ENCODE peak calls at places on chromosomes 12 and 14, in seven cellular contexts. One of them, this sample, is unnamed.
A peak's percentile ranks its signal among the peaks of the same experiment; 100 is the strongest.

GRCh38 chr12:100798799-100799198 is 4.2 kb downstream of the ANO4 start:
- DNase-seq in neuronal stem cell: no peak
- DNase-seq in CD8-positive, alpha-beta memory T cell: no peak
- DNase-seq in cardiac muscle cell: no peak
- DNase-seq in stomach: no peak
- DNase-seq in CD8-positive, alpha-beta T cell: no peak
- DNase-seq in breast epithelium: no peak
- DNase-seq in this sample: no peak

GRCh38 chr14:104879983-104880565 is 15.0 kb downstream of the CEP170B start:
- DNase-seq in CD8-positive, alpha-beta T cell: no peak
- DNase-seq in cardiac muscle cell: no peak
- DNase-seq in breast epithelium: no peak
- DNase-seq in neuronal stem cell: no peak
- DNase-seq in CD8-positive, alpha-beta memory T cell: peak; percentile 22
- DNase-seq in stomach: no peak
- DNase-seq in this sample: no peak

GRCh38 chr12:13661005-13661887 is 320.2 kb downstream of the GRIN2B start:
- DNase-seq in cardiac muscle cell: peak; percentile 67
- DNase-seq in stomach: peak; percentile 61
- DNase-seq in CD8-positive, alpha-beta T cell: no peak
- DNase-seq in breast epithelium: peak; percentile 17
- DNase-seq in CD8-positive, alpha-beta memory T cell: no peak
- DNase-seq in neuronal stem cell: peak; percentile 51
- DNase-seq in this sample: peak; percentile 72

GRCh38 chr14:26204362-26204953 is 393.4 kb downstream of the NOVA1 start:
- DNase-seq in cardiac muscle cell: peak; percentile 38
- DNase-seq in CD8-positive, alpha-beta T cell: no peak
- DNase-seq in stomach: no peak
- DNase-seq in CD8-positive, alpha-beta memory T cell: no peak
- DNase-seq in breast epithelium: no peak
- DNase-seq in neuronal stem cell: peak; percentile 9
- DNase-seq in this sample: no peak

GRCh38 chr14:69979882-69980281 is 100.7 kb downstream of the SMOC1 start:
- DNase-seq in stomach: no peak
- DNase-seq in breast epithelium: no peak
- DNase-seq in CD8-positive, alpha-beta memory T cell: no peak
- DNase-seq in neuronal stem cell: no peak
- DNase-seq in cardiac muscle cell: no peak
- DNase-seq in CD8-positive, alpha-beta T cell: no peak
- DNase-seq in this sample: no peak

GRCh38 chr12:4701383-4701782 is 18.8 kb upstream of the GALNT8 start:
- DNase-seq in CD8-positive, alpha-beta memory T cell: no peak
- DNase-seq in cardiac muscle cell: peak; percentile 61
- DNase-seq in stomach: no peak
- DNase-seq in CD8-positive, alpha-beta T cell: no peak
- DNase-seq in breast epithelium: no peak
- DNase-seq in neuronal stem cell: no peak
- DNase-seq in this sample: no peak

GRCh38 chr14:105411017-105411941 is 8.3 kb upstream of the MTA1 start:
- DNase-seq in cardiac muscle cell: peak; percentile 56
- DNase-seq in stomach: peak; percentile 60
- DNase-seq in neuronal stem cell: no peak
- DNase-seq in CD8-positive, alpha-beta memory T cell: no peak
- DNase-seq in CD8-positive, alpha-beta T cell: no peak
- DNase-seq in breast epithelium: no peak
- DNase-seq in this sample: peak; percentile 55

GRCh38 chr12:31331242-31331641 is 5.3 kb upstream of the SINHCAF start:
- DNase-seq in neuronal stem cell: no peak
- DNase-seq in stomach: no peak
- DNase-seq in CD8-positive, alpha-beta memory T cell: no peak
- DNase-seq in breast epithelium: no peak
- DNase-seq in CD8-positive, alpha-beta T cell: no peak
- DNase-seq in cardiac muscle cell: no peak
- DNase-seq in this sample: no peak

GRCh38 chr12:66965613-66966012 is 286.7 kb upstream of the GRIP1 start:
- DNase-seq in cardiac muscle cell: no peak
- DNase-seq in neuronal stem cell: no peak
- DNase-seq in CD8-positive, alpha-beta T cell: no peak
- DNase-seq in breast epithelium: no peak
- DNase-seq in stomach: no peak
- DNase-seq in CD8-positive, alpha-beta memory T cell: no peak
- DNase-seq in this sample: no peak

GRCh38 chr14:50964683-50965390 is 20.6 kb upstream of the PYGL start:
- DNase-seq in stomach: peak; percentile 54
- DNase-seq in breast epithelium: peak; percentile 53
- DNase-seq in CD8-positive, alpha-beta memory T cell: no peak
- DNase-seq in cardiac muscle cell: peak; percentile 97
- DNase-seq in CD8-positive, alpha-beta T cell: no peak
- DNase-seq in neuronal stem cell: no peak
- DNase-seq in this sample: peak; percentile 38

GRCh38 chr12:93682846-93683261 is 5.7 kb downstream of the CRADD start:
- DNase-seq in CD8-positive, alpha-beta memory T cell: no peak
- DNase-seq in neuronal stem cell: no peak
- DNase-seq in cardiac muscle cell: no peak
- DNase-seq in CD8-positive, alpha-beta T cell: no peak
- DNase-seq in stomach: no peak
- DNase-seq in breast epithelium: no peak
- DNase-seq in this sample: no peak

GRCh38 chr14:71933026-71933587 is 878 bp downstream of the RGS6 start:
- DNase-seq in CD8-positive, alpha-beta memory T cell: no peak
- DNase-seq in stomach: no peak
- DNase-seq in CD8-positive, alpha-beta T cell: no peak
- DNase-seq in cardiac muscle cell: peak; percentile 1
- DNase-seq in breast epithelium: no peak
- DNase-seq in neuronal stem cell: peak; percentile 17
- DNase-seq in this sample: no peak

GRCh38 chr14:67221248-67221981 is 19.8 kb upstream of the PALS1 start:
- DNase-seq in CD8-positive, alpha-beta T cell: no peak
- DNase-seq in CD8-positive, alpha-beta memory T cell: no peak
- DNase-seq in stomach: no peak
- DNase-seq in neuronal stem cell: no peak
- DNase-seq in cardiac muscle cell: no peak
- DNase-seq in breast epithelium: no peak
- DNase-seq in this sample: peak; percentile 9

GRCh38 chr14:91058017-91058675 is 2.3 kb downstream of the RPS6KA5 start:
- DNase-seq in neuronal stem cell: no peak
- DNase-seq in stomach: no peak
- DNase-seq in CD8-positive, alpha-beta T cell: no peak
- DNase-seq in cardiac muscle cell: no peak
- DNase-seq in CD8-positive, alpha-beta memory T cell: no peak
- DNase-seq in breast epithelium: no peak
- DNase-seq in this sample: peak; percentile 7

GRCh38 chr12:3770891-3771290 is 18.0 kb upstream of the CRACR2A start:
- DNase-seq in neuronal stem cell: no peak
- DNase-seq in stomach: no peak
- DNase-seq in breast epithelium: no peak
- DNase-seq in cardiac muscle cell: peak; percentile 55
- DNase-seq in CD8-positive, alpha-beta T cell: no peak
- DNase-seq in CD8-positive, alpha-beta memory T cell: no peak
- DNase-seq in this sample: no peak

GRCh38 chr12:9363145-9363544 is 154.9 kb upstream of the PZP start:
- DNase-seq in CD8-positive, alpha-beta T cell: no peak
- DNase-seq in cardiac muscle cell: no peak
- DNase-seq in breast epithelium: no peak
- DNase-seq in stomach: no peak
- DNase-seq in CD8-positive, alpha-beta memory T cell: no peak
- DNase-seq in neuronal stem cell: no peak
- DNase-seq in this sample: no peak

GRCh38 chr12:132582058-132582420 is 28.3 kb downstream of the LRCOL1 start:
- DNase-seq in CD8-positive, alpha-beta memory T cell: no peak
- DNase-seq in neuronal stem cell: no peak
- DNase-seq in cardiac muscle cell: no peak
- DNase-seq in stomach: no peak
- DNase-seq in breast epithelium: no peak
- DNase-seq in CD8-positive, alpha-beta T cell: no peak
- DNase-seq in this sample: no peak

GRCh38 chr14:104693482-104694431 is 4.3 kb downstream of the INF2 start:
- DNase-seq in CD8-positive, alpha-beta memory T cell: no peak
- DNase-seq in CD8-positive, alpha-beta T cell: no peak
- DNase-seq in stomach: peak; percentile 64
- DNase-seq in cardiac muscle cell: no peak
- DNase-seq in breast epithelium: no peak
- DNase-seq in neuronal stem cell: no peak
- DNase-seq in this sample: no peak

GRCh38 chr12:33676866-33677265 is 237.2 kb upstream of the SYT10 start:
- DNase-seq in stomach: no peak
- DNase-seq in cardiac muscle cell: no peak
- DNase-seq in neuronal stem cell: no peak
- DNase-seq in CD8-positive, alpha-beta memory T cell: no peak
- DNase-seq in breast epithelium: no peak
- DNase-seq in CD8-positive, alpha-beta T cell: no peak
- DNase-seq in this sample: no peak

GRCh38 chr12:102107970-102108369 is 11.9 kb downstream of the NUP37 start:
- DNase-seq in cardiac muscle cell: no peak
- DNase-seq in stomach: no peak
- DNase-seq in CD8-positive, alpha-beta memory T cell: no peak
- DNase-seq in breast epithelium: no peak
- DNase-seq in neuronal stem cell: no peak
- DNase-seq in CD8-positive, alpha-beta T cell: no peak
- DNase-seq in this sample: no peak

GRCh38 chr14:100470523-100470897 is 116.7 kb downstream of the BEGAIN start:
- DNase-seq in breast epithelium: no peak
- DNase-seq in neuronal stem cell: no peak
- DNase-seq in CD8-positive, alpha-beta memory T cell: no peak
- DNase-seq in CD8-positive, alpha-beta T cell: no peak
- DNase-seq in stomach: no peak
- DNase-seq in cardiac muscle cell: no peak
- DNase-seq in this sample: peak; percentile 16

GRCh38 chr12:50333441-50333840 is 50.1 kb upstream of the LIMA1 start:
- DNase-seq in CD8-positive, alpha-beta memory T cell: no peak
- DNase-seq in neuronal stem cell: no peak
- DNase-seq in cardiac muscle cell: no peak
- DNase-seq in breast epithelium: no peak
- DNase-seq in CD8-positive, alpha-beta T cell: no peak
- DNase-seq in stomach: no peak
- DNase-seq in this sample: no peak

GRCh38 chr12:50344245-50344644 is 52.2 kb downstream of the FAM186A start:
- DNase-seq in breast epithelium: no peak
- DNase-seq in neuronal stem cell: no peak
- DNase-seq in cardiac muscle cell: no peak
- DNase-seq in CD8-positive, alpha-beta T cell: no peak
- DNase-seq in CD8-positive, alpha-beta memory T cell: no peak
- DNase-seq in stomach: no peak
- DNase-seq in this sample: no peak

GRCh38 chr12:50344775-50345174 is 51.6 kb downstream of the FAM186A start:
- DNase-seq in stomach: no peak
- DNase-seq in cardiac muscle cell: no peak
- DNase-seq in CD8-positive, alpha-beta T cell: no peak
- DNase-seq in neuronal stem cell: no peak
- DNase-seq in CD8-positive, alpha-beta memory T cell: no peak
- DNase-seq in breast epithelium: no peak
- DNase-seq in this sample: no peak

DNA sequence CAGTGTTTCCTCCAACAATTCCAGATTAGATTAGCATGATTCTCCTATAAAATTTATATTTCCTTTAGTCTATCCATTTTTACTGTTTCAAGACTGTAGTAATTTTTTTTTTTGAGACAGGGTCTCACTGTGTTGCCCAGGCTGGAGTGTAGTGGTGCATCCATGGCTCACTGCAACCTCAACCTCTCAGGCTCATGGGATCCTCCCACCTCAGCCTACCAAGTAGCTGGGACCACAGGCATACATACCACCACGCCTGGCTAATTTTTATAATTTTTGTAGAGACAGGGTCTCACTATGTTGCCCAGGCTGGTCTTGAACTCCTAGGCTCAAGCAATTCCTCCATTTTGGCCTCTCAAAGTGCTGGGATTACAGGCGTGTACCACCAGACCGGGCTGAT is 55.6 kb upstream of the LIMA1 start:
- DNase-seq in CD8-positive, alpha-beta memory T cell: no peak
- DNase-seq in cardiac muscle cell: no peak
- DNase-seq in stomach: no peak
- DNase-seq in neuronal stem cell: no peak
- DNase-seq in CD8-positive, alpha-beta T cell: no peak
- DNase-seq in breast epithelium: no peak
- DNase-seq in this sample: no peak
- H3K36me3 ChIP-seq in CD8-positive, alpha-beta memory T cell: no peaks in the 10 kb centered on the region
- H3K36me3 ChIP-seq in cardiac muscle cell: no peaks in the 10 kb centered on the region
- H3K36me3 ChIP-seq in stomach: no peaks in the 10 kb centered on the region
- H3K36me3 ChIP-seq in neuronal stem cell: no peaks in the 10 kb centered on the region
- H3K36me3 ChIP-seq in CD8-positive, alpha-beta T cell: no peaks in the 10 kb centered on the region
- H3K36me3 ChIP-seq in breast epithelium: no peaks in the 10 kb centered on the region
- H3K36me3 ChIP-seq in this sample: no peaks in the 10 kb centered on the region

DNA sequence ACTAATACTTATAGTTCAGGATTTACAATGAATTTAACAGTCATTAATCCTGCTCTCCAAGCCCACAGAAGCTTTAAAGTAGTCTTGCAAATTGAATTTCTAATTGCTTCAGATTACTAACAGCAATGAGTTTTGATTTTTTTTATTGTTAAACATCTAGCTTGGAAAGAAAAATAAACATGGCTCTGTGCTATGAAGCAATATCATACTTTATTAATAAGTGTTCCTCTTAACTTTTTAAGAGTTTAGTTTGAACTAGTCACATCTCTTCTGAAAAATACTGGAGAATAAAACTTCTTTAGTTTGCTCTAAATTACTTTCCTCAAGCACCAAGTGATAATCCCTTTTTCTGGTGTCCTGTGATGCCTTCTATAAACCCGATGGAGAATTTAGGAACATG is 250.2 kb downstream of the TRHDE start:
- DNase-seq in stomach: no peak
- DNase-seq in CD8-positive, alpha-beta memory T cell: no peak
- DNase-seq in cardiac muscle cell: no peak
- DNase-seq in breast epithelium: no peak
- DNase-seq in CD8-positive, alpha-beta T cell: no peak
- DNase-seq in neuronal stem cell: no peak
- DNase-seq in this sample: no peak
- H3K27ac ChIP-seq in stomach: no peak overlapping the region
- H3K27ac ChIP-seq in CD8-positive, alpha-beta memory T cell: no peak overlapping the region
- H3K27ac ChIP-seq in cardiac muscle cell: no peak overlapping the region
- H3K27ac ChIP-seq in breast epithelium: no peak overlapping the region
- H3K27ac ChIP-seq in CD8-positive, alpha-beta T cell: no peak overlapping the region
- H3K27ac ChIP-seq in neuronal stem cell: no peak overlapping the region
- H3K27ac ChIP-seq in this sample: no peak overlapping the region

GRCh38 chr14:59240356-59240755 is 51.9 kb downstream of the DAAM1 start:
- DNase-seq in neuronal stem cell: no peak
- DNase-seq in cardiac muscle cell: no peak
- DNase-seq in CD8-positive, alpha-beta T cell: no peak
- DNase-seq in stomach: no peak
- DNase-seq in breast epithelium: no peak
- DNase-seq in CD8-positive, alpha-beta memory T cell: no peak
- DNase-seq in this sample: no peak

GRCh38 chr14:59238242-59238641 is 49.8 kb downstream of the DAAM1 start:
- DNase-seq in stomach: no peak
- DNase-seq in cardiac muscle cell: no peak
- DNase-seq in neuronal stem cell: no peak
- DNase-seq in breast epithelium: no peak
- DNase-seq in CD8-positive, alpha-beta memory T cell: no peak
- DNase-seq in CD8-positive, alpha-beta T cell: no peak
- DNase-seq in this sample: no peak

GRCh38 chr14:59239030-59239429 is 50.6 kb downstream of the DAAM1 start:
- DNase-seq in stomach: no peak
- DNase-seq in cardiac muscle cell: no peak
- DNase-seq in CD8-positive, alpha-beta T cell: no peak
- DNase-seq in breast epithelium: no peak
- DNase-seq in neuronal stem cell: no peak
- DNase-seq in CD8-positive, alpha-beta memory T cell: no peak
- DNase-seq in this sample: no peak

GRCh38 chr14:59236195-59236594 is 47.7 kb downstream of the DAAM1 start:
- DNase-seq in breast epithelium: no peak
- DNase-seq in cardiac muscle cell: no peak
- DNase-seq in CD8-positive, alpha-beta T cell: no peak
- DNase-seq in CD8-positive, alpha-beta memory T cell: no peak
- DNase-seq in stomach: no peak
- DNase-seq in neuronal stem cell: no peak
- DNase-seq in this sample: no peak
- H3K4me1 ChIP-seq in breast epithelium: no peaks in the 10 kb centered on the region
- H3K4me1 ChIP-seq in cardiac muscle cell: peaks cover 24% of the 10 kb centered on the region
- H3K4me1 ChIP-seq in CD8-positive, alpha-beta T cell: no peaks in the 10 kb centered on the region
- H3K4me1 ChIP-seq in CD8-positive, alpha-beta memory T cell: no peaks in the 10 kb centered on the region
- H3K4me1 ChIP-seq in stomach: no peaks in the 10 kb centered on the region
- H3K4me1 ChIP-seq in neuronal stem cell: no peaks in the 10 kb centered on the region
- H3K4me1 ChIP-seq in this sample: no peaks in the 10 kb centered on the region

GRCh38 chr12:64473176-64473575 is 21.3 kb downstream of the TBK1 start:
- DNase-seq in neuronal stem cell: no peak
- DNase-seq in CD8-positive, alpha-beta T cell: no peak
- DNase-seq in cardiac muscle cell: no peak
- DNase-seq in breast epithelium: no peak
- DNase-seq in stomach: no peak
- DNase-seq in CD8-positive, alpha-beta memory T cell: no peak
- DNase-seq in this sample: peak; percentile 68
- H3K36me3 ChIP-seq in neuronal stem cell: peaks cover 24% of the 10 kb centered on the region
- H3K36me3 ChIP-seq in CD8-positive, alpha-beta T cell: no peaks in the 10 kb centered on the region
- H3K36me3 ChIP-seq in cardiac muscle cell: peaks cover 26% of the 10 kb centered on the region
- H3K36me3 ChIP-seq in breast epithelium: peaks cover 5% of the 10 kb centered on the region
- H3K36me3 ChIP-seq in stomach: peaks cover 27% of the 10 kb centered on the region
- H3K36me3 ChIP-seq in CD8-positive, alpha-beta memory T cell: peaks cover 29% of the 10 kb centered on the region
- H3K36me3 ChIP-seq in this sample: peaks cover 40% of the 10 kb centered on the region

This sample was measured in SJCRH30.